ENCODE peak calls at places on chromosome 2, in seven cellular contexts. O is iPS DF 6.9; C is CD8-positive, alpha-beta memory T cell; G is OCI-LY7; L is A549; I is thyroid gland; B is CD4-positive, alpha-beta memory T cell. F is an unnamed sample. For H3K4me1, the result is how much of the 10 kb centered on the place peaks cover.

GRCh38 chr2:54558976-54559410 is 102.9 kb downstream of the SPTBN1 start:
- DNase-seq in C (no peak), B (no peak), L (no peak), G (no peak), O (no peak), I (peak), F (no peak)

GRCh38 chr2:222939979-222940378 is 79.1 kb downstream of the ACSL3 start:
- DNase-seq in G (no peak), B (no peak), C (no peak), L (no peak), O (no peak), I (no peak), F (no peak)

GRCh38 chr2:62459106-62459505 is 46.9 kb downstream of the TMEM17 start:
- DNase-seq in L (no peak), C (no peak), G (no peak), B (no peak), I (no peak), O (no peak), F (no peak)

GRCh38 chr2:238104521-238105311 is 4.6 kb downstream of the ESPNL start:
- DNase-seq in I (no peak), O (no peak), L (no peak), G (no peak), B (no peak), C (no peak), F (no peak)

GRCh38 chr2:203533696-203534471 is 1.2 kb downstream of the RAPH1 start:
- DNase-seq in L (peak), C (no peak), G (peak), O (no peak), I (no peak), B (peak), F (no peak)

GRCh38 chr2:12717988-12718661 is 1.4 kb downstream of the TRIB2 start:
- DNase-seq in L (no peak), I (peak), O (no peak), C (no peak), B (peak), G (peak), F (peak)

GRCh38 chr2:222264791-222265320 is 33.9 kb downstream of the PAX3 start:
- DNase-seq in O (no peak), L (no peak), B (no peak), I (no peak), G (no peak), C (no peak), F (no peak)

GRCh38 chr2:176130153-176130916 is 830 bp downstream of the HOXD8 start:
- DNase-seq in G (no peak), O (no peak), L (peak), C (no peak), I (no peak), B (peak), F (peak)

GRCh38 chr2:118417417-118418125 is 329.3 kb downstream of the INSIG2 start:
- DNase-seq in G (no peak), B (no peak), O (no peak), C (no peak), L (no peak), I (no peak), F (no peak)

GRCh38 chr2:219277703-219278654 is 1.2 kb upstream of the DNAJB2 start:
- DNase-seq in O (peak), L (peak), I (peak), C (peak), B (peak), G (peak), F (peak)

GRCh38 chr2:283996-284794 is 3.7 kb downstream of the ALKAL2 start:
- DNase-seq in L (no peak), G (no peak), I (no peak), B (no peak), O (no peak), C (no peak), F (no peak)

GRCh38 chr2:55519908-55520885 is 679 bp downstream of the CFAP36 start:
- DNase-seq in B (peak), C (peak), O (no peak), G (peak), L (peak), I (peak), F (no peak)

GRCh38 chr2:203691149-203691548 is 15.3 kb upstream of the CD28 start:
- DNase-seq in G (no peak), I (no peak), O (no peak), L (no peak), B (no peak), C (no peak), F (no peak)

GRCh38 chr2:25088817-25089485 is 47.1 kb downstream of the EFR3B start:
- DNase-seq in L (no peak), B (no peak), G (no peak), I (peak), O (no peak), C (no peak), F (no peak)

GRCh38 chr2:151777911-151778310 is 43.6 kb upstream of the NEB start:
- DNase-seq in O (no peak), I (no peak), G (no peak), B (no peak), C (no peak), L (no peak), F (no peak)

GRCh38 chr2:172449916-172450550 is 22.6 kb downstream of the ITGA6 start:
- DNase-seq in L (no peak), C (no peak), I (no peak), G (no peak), B (no peak), O (no peak), F (no peak)

GRCh38 chr2:234620018-234620417 is 123.1 kb upstream of the ARL4C start:
- DNase-seq in C (no peak), O (no peak), L (no peak), G (no peak), I (no peak), B (no peak), F (no peak)

GRCh38 chr2:165428996-165429395 is 40.5 kb upstream of the CSRNP3 start:
- DNase-seq in I (no peak), B (no peak), G (no peak), O (no peak), C (no peak), L (no peak), F (no peak)

GRCh38 chr2:58715344-58715743 is 474.2 kb upstream of the FANCL start:
- DNase-seq in O (no peak), I (no peak), G (no peak), B (no peak), C (no peak), L (no peak), F (no peak)

GRCh38 chr2:190947139-190947538 is 66.5 kb downstream of the GLS start:
- DNase-seq in L (peak), O (no peak), G (no peak), I (no peak), C (no peak), B (no peak), F (no peak)

GRCh38 chr2:215356948-215357461 is 45.1 kb downstream of the ATIC start:
- DNase-seq in C (no peak), B (no peak), G (no peak), L (no peak), I (no peak), O (no peak), F (no peak)

GRCh38 chr2:66013456-66013855 is 421.5 kb upstream of the MEIS1 start:
- DNase-seq in B (no peak), L (no peak), O (no peak), G (peak), I (no peak), C (no peak), F (no peak)

GRCh38 chr2:65842104-65842503 is 409.7 kb upstream of the SPRED2 start:
- DNase-seq in O (no peak), L (no peak), C (no peak), I (no peak), B (no peak), G (no peak), F (no peak)

GRCh38 chr2:120622159-120622869 is 113.4 kb upstream of the GLI2 start:
- DNase-seq in L (no peak), B (no peak), I (no peak), G (no peak), O (no peak), C (no peak), F (no peak)

GRCh38 chr2:225454412-225454811 is 54.9 kb downstream of the NYAP2 start:
- DNase-seq in I (no peak), O (no peak), L (no peak), C (no peak), G (no peak), B (no peak), F (no peak)

GRCh38 chr2:62467475-62468321 is 38.3 kb downstream of the TMEM17 start:
- DNase-seq in B (no peak), I (peak), C (no peak), O (no peak), L (peak), G (no peak), F (no peak)

GRCh38 chr2:233565685-233566140 is 869 bp downstream of the USP40 start:
- DNase-seq in G (no peak), L (no peak), B (no peak), I (no peak), C (no peak), O (no peak), F (no peak)

GRCh38 chr2:230868947-230869690 is 4.4 kb downstream of the ITM2C start:
- DNase-seq in L (no peak), O (no peak), B (no peak), G (no peak), C (no peak), I (no peak), F (no peak)

GRCh38 chr2:230869691-230870543 is 5.2 kb downstream of the ITM2C start:
- DNase-seq in B (no peak), O (no peak), C (no peak), I (no peak), L (no peak), G (no peak), F (no peak)

GRCh38 chr2:230865766-230866703 is 1.3 kb downstream of the ITM2C start:
- DNase-seq in O (no peak), G (no peak), C (peak), I (peak), L (no peak), B (peak), F (no peak)

GRCh38 chr2:230866704-230867561 is 2.2 kb downstream of the ITM2C start:
- DNase-seq in G (peak), I (peak), O (no peak), C (peak), B (peak), L (no peak), F (no peak)

GRCh38 chr2:230868151-230868946 is 3.6 kb downstream of the ITM2C start:
- DNase-seq in I (no peak), O (no peak), L (no peak), C (no peak), G (no peak), B (no peak), F (no peak)
- H3K27ac ChIP-seq in I (no peak), O (no peak), L (no peak), C (no peak), G (no peak), B (no peak), F (no peak)

GRCh38 chr2:240560084-240560479 is at the start of gene DUSP28:
- DNase-seq in L (peak), G (peak), O (no peak), C (peak), B (peak), I (peak), F (peak)
- H3K4me1 ChIP-seq in L (under half), G (half or more), O (under half), C (half or more), B (half or more), I (under half), F (under half)

DNA sequence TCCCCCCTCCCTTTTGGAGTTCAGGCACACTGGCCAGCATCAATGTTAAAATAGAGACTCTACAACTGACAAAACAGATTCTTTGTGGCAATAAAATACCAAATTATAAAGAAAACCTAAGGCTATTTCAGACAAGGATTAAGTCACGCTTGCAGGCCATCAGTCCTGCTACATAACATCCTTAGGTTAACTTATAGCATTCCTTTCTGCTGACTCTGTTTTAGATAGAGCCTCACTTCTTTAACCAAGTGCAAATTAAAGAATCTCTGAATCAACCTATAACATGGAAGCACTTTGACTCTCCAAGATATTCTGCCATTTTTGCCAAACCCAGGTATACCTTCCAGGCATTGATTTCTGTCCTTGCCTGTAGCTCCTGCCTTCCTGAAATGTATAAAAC is 784.6 kb downstream of the RNF144A start:
- DNase-seq in I (no peak), B (no peak), O (no peak), G (no peak), C (no peak), L (no peak), F (no peak)
- H3K27ac ChIP-seq in I (no peak), B (no peak), O (no peak), G (no peak), C (no peak), L (no peak), F (no peak)

DNA sequence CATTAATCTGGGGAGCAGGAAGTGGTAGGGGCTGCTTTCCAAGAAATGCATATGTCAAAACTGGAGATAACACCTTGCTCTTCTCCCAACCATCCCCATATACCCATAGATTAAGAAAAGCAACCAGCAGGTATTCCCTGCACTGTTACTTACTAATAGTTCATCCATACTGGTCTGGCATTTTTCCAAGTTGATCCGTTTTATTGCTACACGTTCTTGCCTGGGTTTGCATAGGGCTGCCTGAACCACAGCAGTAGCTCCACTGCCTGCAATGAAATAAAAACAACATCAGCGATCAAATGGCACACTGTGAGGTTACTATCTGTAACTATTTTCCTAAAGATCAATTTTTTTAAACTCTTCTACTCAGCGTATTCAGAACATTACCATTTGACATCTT is 65.6 kb downstream of the STK39 start:
- DNase-seq in B (no peak), O (no peak), G (no peak), I (no peak), L (no peak), C (no peak), F (no peak)
- H3K4me1 ChIP-seq in B (half or more), O (under half), G (under half), I (under half), L (under half), C (under half), F (under half)

GRCh38 chr2:14614011-14614410 is 18.5 kb upstream of the LRATD1 start:
- DNase-seq in B (no peak), L (no peak), I (no peak), O (no peak), G (no peak), C (no peak), F (no peak)
- H3K27ac ChIP-seq in B (no peak), L (no peak), I (no peak), O (no peak), G (no peak), C (no peak), F (no peak)

GRCh38 chr2:97739020-97739892 is 25.9 kb downstream of the ZAP70 start:
- DNase-seq in L (no peak), G (no peak), C (no peak), B (no peak), O (no peak), I (no peak), F (no peak)
- H3K4me1 ChIP-seq in L (under half), G (under half), C (under half), B (under half), O (under half), I (under half), F (under half)